ENCODE peak calls at places on chromosomes 7 and 10, in eight cellular contexts. G is HCT116, Y is Panc1, N is upper lobe of left lung, W is GM23338, Q is GM12878, M is K562, X is HepG2. T is an unnamed sample.

GRCh38 chr10:78541528-78542470 is 508.1 kb downstream of the RPS24 start:
- ATAC-seq in G (no peak), Y (peak; percentile 35), N (no peak), W (no peak), Q (no peak), M (no peak), X (no peak), T (no peak)

GRCh38 chr10:114663631-114664030 is 5.6 kb upstream of the ABLIM1 start:
- ATAC-seq in G (no peak), Y (peak; percentile 53), N (no peak), W (peak; percentile 82), Q (no peak), M (no peak), X (no peak), T (no peak)

GRCh38 chr10:68110027-68110426 is 739 bp downstream of the MYPN start:
- ATAC-seq in G (no peak), Y (no peak), N (no peak), W (no peak), Q (no peak), M (no peak), X (no peak), T (no peak)

GRCh38 chr10:14779053-14779649 is 4.5 kb upstream of the FAM107B start:
- ATAC-seq in G (no peak), Y (no peak), N (no peak), W (no peak), Q (no peak), M (no peak), X (no peak), T (peak; percentile 61)

GRCh38 chr7:5396999-5397656 is 26.5 kb downstream of the TNRC18 start:
- ATAC-seq in G (peak; percentile 84), Y (peak; percentile 86), N (peak; percentile 96), W (peak; percentile 39), Q (peak; percentile 96), M (peak; percentile 63), X (peak; percentile 59), T (peak; percentile 93)

GRCh38 chr7:71705217-71705616 is 573.3 kb downstream of the GALNT17 start:
- ATAC-seq in G (no peak), Y (no peak), N (no peak), W (no peak), Q (no peak), M (no peak), X (no peak), T (no peak)

GRCh38 chr10:87700031-87700796 is 40.5 kb downstream of the PAPSS2 start:
- ATAC-seq in G (no peak), Y (no peak), N (no peak), W (no peak), Q (no peak), M (no peak), X (no peak), T (peak; percentile 68)

GRCh38 chr7:42931447-42931833 is 534 bp downstream of the PSMA2 start:
- ATAC-seq in G (no peak), Y (no peak), N (no peak), W (no peak), Q (peak; percentile 5), M (no peak), X (no peak), T (no peak)

GRCh38 chr10:11225935-11226334 is 208.3 kb downstream of the CELF2 start:
- ATAC-seq in G (no peak), Y (no peak), N (peak; percentile 72), W (peak; percentile 35), Q (peak; percentile 79), M (peak; percentile 74), X (no peak), T (no peak)

GRCh38 chr10:114031113-114031512 is 12.6 kb upstream of the ADRB1 start:
- ATAC-seq in G (no peak), Y (no peak), N (no peak), W (no peak), Q (no peak), M (no peak), X (no peak), T (no peak)

DNA sequence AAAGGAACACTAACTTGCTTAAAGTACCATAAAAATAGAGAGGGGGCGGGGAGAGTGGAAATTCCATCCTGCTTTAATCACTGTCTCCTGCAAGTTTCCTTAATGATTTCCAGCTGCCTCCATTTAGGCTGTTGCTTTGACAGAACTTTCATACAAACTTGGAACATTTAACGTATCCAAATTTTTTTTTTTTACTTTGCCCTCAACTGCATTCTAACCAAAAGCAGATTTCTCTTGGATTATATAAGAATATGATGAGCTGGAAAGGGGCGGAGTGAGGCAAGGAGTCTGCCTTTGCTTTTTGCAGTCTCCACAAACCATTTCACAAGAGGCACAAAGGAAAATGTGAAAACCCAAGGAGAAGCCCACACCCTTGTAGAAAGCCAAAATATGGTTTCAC is 46.6 kb upstream of the COL1A2 start:
- ATAC-seq in G (no peak), Y (no peak), N (no peak), W (no peak), Q (no peak), M (no peak), X (no peak), T (peak; percentile 91)
- TF ChIP-seq POLR2AphosphoS5 in G (no peak), Y (no peak), N (no peak), W (no peak), Q (no peak), M (no peak), X (no peak), T (peak; percentile 56)

GRCh38 chr7:27108390-27109127 is 6.1 kb upstream of the HOXA2 start:
- ATAC-seq in G (no peak), Y (no peak), N (peak; percentile 38), W (peak; percentile 51), Q (no peak), M (no peak), X (no peak), T (peak; percentile 72)

GRCh38 chr7:27111753-27112277 is 9.3 kb upstream of the HOXA2 start:
- ATAC-seq in G (no peak), Y (no peak), N (no peak), W (no peak), Q (no peak), M (no peak), X (no peak), T (no peak)

GRCh38 chr7:27109533-27110162 is 7.2 kb upstream of the HOXA2 start:
- ATAC-seq in G (no peak), Y (no peak), N (no peak), W (no peak), Q (no peak), M (no peak), X (no peak), T (no peak)

GRCh38 chr7:27110977-27111752 is 8.7 kb upstream of the HOXA2 start:
- ATAC-seq in G (no peak), Y (no peak), N (no peak), W (no peak), Q (no peak), M (no peak), X (no peak), T (peak; percentile 30)

GRCh38 chr7:27110163-27110976 is 7.9 kb upstream of the HOXA2 start:
- ATAC-seq in G (no peak), Y (peak; percentile 43), N (no peak), W (peak; percentile 25), Q (no peak), M (no peak), X (no peak), T (peak; percentile 56)
- H3K4me1 ChIP-seq in G (peaks cover 42% of the 10 kb centered on the region), Y (peaks cover 49% of the 10 kb centered on the region), N (peaks cover 34% of the 10 kb centered on the region), W (peaks cover 41% of the 10 kb centered on the region), Q (no peaks in the 10 kb centered on the region), M (no peaks in the 10 kb centered on the region), X (peaks cover 12% of the 10 kb centered on the region), T (peaks cover 69% of the 10 kb centered on the region)

GRCh38 chr7:99184468-99185225 is 23.3 kb downstream of the KPNA7 start:
- ATAC-seq in G (no peak), Y (no peak), N (peak; percentile 56), W (peak; percentile 84), Q (no peak), M (peak; percentile 87), X (peak; percentile 63), T (no peak)

GRCh38 chr7:99190359-99191009 is 17.4 kb downstream of the KPNA7 start:
- ATAC-seq in G (no peak), Y (no peak), N (no peak), W (no peak), Q (no peak), M (no peak), X (peak; percentile 86), T (no peak)

GRCh38 chr7:99191869-99192596 is 15.9 kb downstream of the KPNA7 start:
- ATAC-seq in G (no peak), Y (no peak), N (no peak), W (no peak), Q (peak; percentile 24), M (no peak), X (no peak), T (no peak)

GRCh38 chr7:99189222-99189621 is 18.7 kb downstream of the KPNA7 start:
- ATAC-seq in G (no peak), Y (no peak), N (no peak), W (no peak), Q (no peak), M (no peak), X (no peak), T (no peak)

DNA sequence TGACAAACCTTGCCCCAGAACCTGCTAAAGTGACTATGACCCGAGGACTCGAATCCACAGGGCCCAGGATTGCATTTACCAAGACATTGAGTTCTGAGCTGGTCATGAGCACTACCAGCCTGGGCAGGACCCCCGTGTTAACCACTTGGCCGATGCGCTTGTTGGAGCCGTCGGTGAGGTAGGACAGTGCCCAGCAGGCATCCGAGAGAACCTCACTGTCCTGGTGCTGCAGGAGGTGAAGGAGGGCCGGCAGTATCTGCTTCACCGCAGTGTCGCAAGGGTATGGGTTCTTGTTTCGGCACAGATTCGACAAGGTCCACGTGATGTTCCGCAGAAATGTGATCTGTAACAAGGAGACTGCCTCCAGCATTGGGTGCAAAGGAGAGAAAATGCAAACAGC is 19.7 kb downstream of the KPNA7 start:
- ATAC-seq in G (no peak), Y (no peak), N (no peak), W (no peak), Q (no peak), M (no peak), X (no peak), T (no peak)
- TF ChIP-seq POLR2AphosphoS5 in G (no peak), Y (no peak), N (no peak), W (no peak), Q (no peak), M (no peak), X (no peak), T (no peak)

DNA sequence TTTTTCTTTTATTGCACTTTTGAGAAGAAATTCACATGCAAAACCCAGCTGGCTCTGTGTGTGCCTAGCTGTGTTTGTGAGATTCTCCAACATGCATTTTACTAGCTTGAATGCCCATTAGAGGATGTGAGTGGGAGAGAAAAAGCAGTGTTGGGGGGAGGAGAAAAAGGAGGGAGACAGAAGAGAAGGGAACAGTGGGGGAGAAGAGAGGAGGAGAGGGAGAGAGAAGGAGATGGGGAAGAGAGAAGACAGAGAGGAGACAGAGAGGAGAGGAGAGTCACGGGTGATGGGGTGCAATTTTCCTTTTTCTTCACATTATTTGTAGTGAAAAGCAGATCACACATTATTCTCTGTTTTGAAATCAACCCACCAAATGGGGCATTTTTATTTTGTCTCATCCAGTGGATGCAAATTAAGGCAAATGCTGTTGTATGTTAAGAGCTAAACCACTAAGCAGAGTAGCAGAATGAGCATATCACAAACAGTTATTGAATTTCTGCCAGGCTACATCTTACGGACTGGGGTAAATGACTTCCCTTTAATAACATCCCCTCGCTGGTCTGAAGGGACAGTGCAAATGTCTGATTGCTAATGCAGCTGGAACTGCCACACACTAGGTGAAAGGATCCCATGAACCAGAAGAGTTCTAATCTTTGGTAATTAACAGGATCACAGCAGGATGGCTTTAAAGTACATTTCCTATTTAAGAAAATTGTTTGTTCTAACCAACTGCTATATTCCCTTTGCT is 870 bp downstream of the LRRN3 start:
- ATAC-seq in G (no peak), Y (no peak), N (no peak), W (peak; percentile 41), Q (peak; percentile 60), M (peak; percentile 50), X (no peak), T (no peak)
- H3K4me1 ChIP-seq in G (no peaks in the 10 kb centered on the region), Y (no peaks in the 10 kb centered on the region), N (no peaks in the 10 kb centered on the region), W (peaks cover 54% of the 10 kb centered on the region), Q (peaks cover 11% of the 10 kb centered on the region), M (no peaks in the 10 kb centered on the region), X (no peaks in the 10 kb centered on the region), T (peaks cover 37% of the 10 kb centered on the region)

T was measured in gastroesophageal sphincter.